ENCODE peak calls at places on chromosomes 3 and 15, in five cellular contexts. Z, K, F, L and R are unnamed samples.

GRCh38 chr3:171851685-171852084 is 8.5 kb downstream of the TMEM212 start:
- DNase-seq in Z (no peak), K (no peak), F (no peak), L (no peak), R (no peak)

GRCh38 chr3:63964287-63965073 is 52.3 kb upstream of the SCAANT1 start:
- DNase-seq in Z (no peak), K (peak), F (no peak), L (no peak), R (no peak)

GRCh38 chr3:43892535-43892934 is 201.8 kb downstream of the ABHD5 start:
- DNase-seq in Z (no peak), K (no peak), F (no peak), L (peak), R (no peak)

GRCh38 chr3:194072691-194073279 is 63.2 kb upstream of the HES1 start:
- DNase-seq in Z (no peak), K (no peak), F (no peak), L (no peak), R (no peak)

GRCh38 chr3:143978263-143978631 is 6.6 kb downstream of the DIPK2A start:
- DNase-seq in Z (no peak), K (no peak), F (no peak), L (no peak), R (no peak)

GRCh38 chr15:76514292-76514691 is 177.7 kb downstream of the ISL2 start:
- DNase-seq in Z (no peak), K (no peak), F (no peak), L (no peak), R (no peak)

GRCh38 chr3:111047812-111048435 is 23.7 kb upstream of the NECTIN3 start:
- DNase-seq in Z (no peak), K (no peak), F (no peak), L (no peak), R (no peak)

GRCh38 chr3:157531301-157531660 is 28.1 kb upstream of the VEPH1 start:
- DNase-seq in Z (no peak), K (no peak), F (no peak), L (no peak), R (no peak)

GRCh38 chr3:123258811-123259420 is 57.2 kb downstream of the SEC22A start:
- DNase-seq in Z (no peak), K (no peak), F (no peak), L (peak), R (peak)

GRCh38 chr15:73988075-73988969 is 3.8 kb downstream of the STOML1 start:
- DNase-seq in Z (no peak), K (no peak), F (no peak), L (no peak), R (no peak)

GRCh38 chr3:16069149-16069922 is 105.1 kb upstream of the GALNT15 start:
- DNase-seq in Z (no peak), K (peak), F (no peak), L (no peak), R (peak)

GRCh38 chr3:71069797-71070196 is 513.7 kb downstream of the FOXP1 start:
- DNase-seq in Z (peak), K (peak), F (no peak), L (peak), R (peak)

GRCh38 chr3:41327718-41328117 is 128.4 kb downstream of the CTNNB1 start:
- DNase-seq in Z (no peak), K (no peak), F (no peak), L (no peak), R (peak)

GRCh38 chr3:44893097-44893496 is 18.7 kb downstream of the TGM4 start:
- DNase-seq in Z (no peak), K (no peak), F (no peak), L (no peak), R (peak)

GRCh38 chr15:87736401-87736800 is 520.1 kb downstream of the NTRK3 start:
- DNase-seq in Z (no peak), K (no peak), F (no peak), L (no peak), R (no peak)

GRCh38 chr3:109952924-109953323 is 615.6 kb upstream of the DPPA4 start:
- DNase-seq in Z (no peak), K (no peak), F (no peak), L (no peak), R (no peak)

GRCh38 chr15:64305261-64305660 is 50.7 kb downstream of the CSNK1G1 start:
- DNase-seq in Z (no peak), K (no peak), F (no peak), L (no peak), R (no peak)

GRCh38 chr3:126033765-126034164 is 50.2 kb downstream of the SLC41A3 start:
- DNase-seq in Z (no peak), K (no peak), F (no peak), L (no peak), R (no peak)

GRCh38 chr3:158330820-158331219 is 220.9 kb downstream of the RSRC1 start:
- DNase-seq in Z (no peak), K (peak), F (no peak), L (no peak), R (no peak)

GRCh38 chr15:48177383-48177874 is 666 bp downstream of the MYEF2 start:
- DNase-seq in Z (no peak), K (peak), F (no peak), L (peak), R (peak)

GRCh38 chr3:129123314-129124060 is 1.9 kb upstream of the RAB43 start:
- DNase-seq in Z (no peak), K (no peak), F (no peak), L (peak), R (no peak)

GRCh38 chr3:183653209-183654064 is 18.0 kb downstream of the KLHL24 start:
- DNase-seq in Z (no peak), K (peak), F (no peak), L (peak), R (no peak)

GRCh38 chr15:90471769-90472168 is 58.0 kb upstream of the CRTC3 start:
- DNase-seq in Z (no peak), K (no peak), F (no peak), L (no peak), R (no peak)

GRCh38 chr3:10703875-10704274 is 112.2 kb upstream of the SLC6A11 start:
- DNase-seq in Z (peak), K (peak), F (no peak), L (peak), R (no peak)

GRCh38 chr3:42025388-42026138 is 63.7 kb upstream of the ULK4 start:
- DNase-seq in Z (peak), K (peak), F (peak), L (peak), R (peak)

GRCh38 chr3:43953375-43953774 is 262.6 kb downstream of the ABHD5 start:
- DNase-seq in Z (no peak), K (no peak), F (no peak), L (no peak), R (no peak)

GRCh38 chr15:69462493-69463181 is 10.0 kb downstream of the RPLP1 start:
- DNase-seq in Z (peak), K (peak), F (peak), L (peak), R (peak)

GRCh38 chr3:42347928-42348327 is 62.5 kb downstream of the LYZL4 start:
- DNase-seq in Z (no peak), K (no peak), F (no peak), L (no peak), R (no peak)

GRCh38 chr15:45611305-45611704 is 23.5 kb upstream of the SQOR start:
- DNase-seq in Z (no peak), K (no peak), F (no peak), L (peak), R (peak)

GRCh38 chr3:147906275-147906674 is 497.1 kb downstream of the ZIC1 start:
- DNase-seq in Z (no peak), K (no peak), F (no peak), L (no peak), R (no peak)

GRCh38 chr3:103904991-103905390 is 1461.7 kb upstream of the ALCAM start:
- DNase-seq in Z (no peak), K (no peak), F (no peak), L (no peak), R (no peak)

GRCh38 chr3:144470646-144471045 is 499.0 kb downstream of the DIPK2A start:
- DNase-seq in Z (no peak), K (no peak), F (no peak), L (no peak), R (no peak)

GRCh38 chr15:101723161-101723873 is 956 bp downstream of the TARS3 start:
- DNase-seq in Z (no peak), K (no peak), F (no peak), L (peak), R (peak)

GRCh38 chr3:164174049-164174448 is 904.2 kb downstream of the SI start:
- DNase-seq in Z (no peak), K (no peak), F (no peak), L (no peak), R (no peak)

GRCh38 chr15:99104788-99105515 is at the start of gene SYNM:
- DNase-seq in Z (peak), K (peak), F (peak), L (peak), R (peak)

GRCh38 chr3:36911990-36912804 is 32.7 kb downstream of the TRANK1 start:
- DNase-seq in Z (no peak), K (no peak), F (no peak), L (peak), R (peak)

GRCh38 chr3:94401466-94401865 is 338.6 kb downstream of the NSUN3 start:
- DNase-seq in Z (no peak), K (no peak), F (no peak), L (no peak), R (no peak)

DNA sequence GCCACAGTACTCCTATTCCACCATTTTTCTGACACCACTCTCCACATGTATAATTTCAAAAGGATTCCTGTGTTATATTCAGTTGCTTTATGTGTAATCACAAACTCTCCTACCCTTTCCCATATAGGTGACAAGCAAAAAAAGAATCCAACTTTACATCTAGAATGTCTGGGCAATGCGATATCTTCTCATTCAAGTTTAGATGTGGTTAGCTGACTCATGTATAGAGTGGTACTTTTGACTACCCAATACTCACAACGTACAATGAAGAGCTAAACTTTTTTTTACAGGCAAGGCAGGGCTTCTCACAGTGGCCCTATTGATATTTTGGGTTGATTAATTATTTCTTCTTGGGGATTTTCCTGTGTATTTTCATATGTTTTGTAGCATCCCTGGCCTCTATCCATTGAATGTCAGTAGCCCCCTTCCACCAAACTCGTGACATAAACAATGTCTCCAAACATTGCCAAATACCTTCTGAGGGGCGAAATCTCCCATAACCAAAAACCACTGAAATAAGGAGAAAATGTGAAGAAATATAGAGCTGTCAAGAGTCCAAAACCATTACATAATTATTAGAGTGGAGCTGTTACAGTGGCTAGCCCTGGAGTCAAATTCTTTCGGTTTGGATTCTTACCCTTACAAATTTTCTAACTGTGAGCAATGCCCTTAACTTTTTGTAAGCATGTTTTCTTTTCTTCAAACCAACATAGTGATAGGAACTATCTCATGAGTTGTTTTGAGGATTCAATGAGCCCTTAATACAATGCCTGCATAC is 342.6 kb downstream of the NSUN3 start:
- DNase-seq in Z (no peak), K (peak), F (no peak), L (no peak), R (no peak)
- H3K27ac ChIP-seq in Z (no peak), K (no peak), F (no peak), L (no peak), R (no peak)

DNA sequence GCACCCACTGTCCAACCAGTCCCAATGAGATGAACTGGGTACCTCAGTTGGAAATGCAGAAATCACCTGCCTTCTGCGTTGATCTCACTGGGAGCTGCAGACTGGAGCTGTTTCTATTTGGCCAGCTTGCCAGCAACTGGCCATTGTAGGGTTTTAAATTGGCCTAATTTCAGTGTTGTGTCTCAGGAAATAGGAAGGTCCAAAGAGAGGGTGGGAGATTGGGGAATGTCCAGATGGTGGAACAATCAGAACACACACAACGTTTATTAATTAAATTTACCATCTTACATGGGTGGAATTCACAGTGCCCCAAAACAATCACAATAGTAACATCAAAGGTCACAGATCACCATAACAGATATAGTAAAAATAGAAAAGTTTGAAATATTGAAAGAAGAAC is 189.5 kb downstream of the ZNF385D start:
- DNase-seq in Z (no peak), K (no peak), F (no peak), L (no peak), R (no peak)
- H3K27ac ChIP-seq in Z (no peak), K (no peak), F (no peak), L (no peak), R (no peak)

DNA sequence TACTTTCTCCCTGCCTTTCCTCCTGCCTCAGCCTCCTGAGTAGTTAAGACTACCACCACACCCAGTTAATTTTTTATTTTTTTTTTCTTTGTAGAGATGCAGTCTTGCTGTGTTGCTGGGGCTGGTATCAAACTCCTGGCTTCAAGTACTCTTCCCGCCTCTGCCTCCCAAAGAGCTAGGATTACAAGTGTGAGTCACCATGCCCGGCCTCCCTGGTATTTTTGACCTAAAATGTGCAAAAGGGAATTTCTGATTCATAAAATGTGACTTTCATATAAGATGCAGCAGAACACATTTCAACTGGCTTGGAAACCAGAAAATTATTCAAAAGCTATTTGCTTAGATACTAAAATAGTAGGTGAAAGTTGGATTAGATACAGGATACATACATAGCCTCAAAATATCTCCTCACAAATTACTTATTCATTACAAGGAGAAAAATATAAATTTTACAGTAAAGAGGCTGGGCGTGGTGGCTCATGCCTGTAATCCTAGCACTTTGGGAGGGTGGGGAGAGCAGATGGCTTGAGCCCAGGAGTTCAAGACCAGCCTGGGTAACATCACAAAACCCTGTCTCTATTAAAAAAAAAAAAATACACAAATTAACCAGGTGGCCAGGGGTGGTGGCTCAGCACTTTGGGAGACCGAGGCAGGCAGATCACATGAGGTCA is 32.0 kb downstream of the MAP4 start:
- DNase-seq in Z (no peak), K (peak), F (no peak), L (no peak), R (peak)
- H3K27ac ChIP-seq in Z (no peak), K (no peak), F (no peak), L (no peak), R (peak)

GRCh38 chr15:66859688-66860253 is 157.7 kb downstream of the SMAD6 start:
- DNase-seq in Z (no peak), K (no peak), F (no peak), L (no peak), R (no peak)

GRCh38 chr15:66860844-66861243 is 158.8 kb downstream of the SMAD6 start:
- DNase-seq in Z (no peak), K (no peak), F (no peak), L (no peak), R (no peak)

GRCh38 chr15:66855039-66855438 is 153.0 kb downstream of the SMAD6 start:
- DNase-seq in Z (no peak), K (no peak), F (no peak), L (no peak), R (no peak)

GRCh38 chr15:66858423-66859207 is 156.6 kb downstream of the SMAD6 start:
- DNase-seq in Z (no peak), K (no peak), F (no peak), L (no peak), R (no peak)

GRCh38 chr15:66857694-66858093 is 155.7 kb downstream of the SMAD6 start:
- DNase-seq in Z (no peak), K (no peak), F (no peak), L (no peak), R (no peak)
- H3K27ac ChIP-seq in Z (no peak), K (no peak), F (no peak), L (no peak), R (no peak)

GRCh38 chr3:102514241-102514640 is 79.4 kb downstream of the ZPLD1 start:
- DNase-seq in Z (no peak), K (peak), F (no peak), L (no peak), R (no peak)

GRCh38 chr3:102510663-102511062 is 75.8 kb downstream of the ZPLD1 start:
- DNase-seq in Z (no peak), K (no peak), F (no peak), L (no peak), R (peak)

GRCh38 chr3:102511168-102511567 is 76.4 kb downstream of the ZPLD1 start:
- DNase-seq in Z (no peak), K (no peak), F (no peak), L (no peak), R (no peak)

GRCh38 chr3:102512734-102513518 is 78.1 kb downstream of the ZPLD1 start:
- DNase-seq in Z (no peak), K (no peak), F (no peak), L (no peak), R (peak)
- H3K27ac ChIP-seq in Z (no peak), K (no peak), F (no peak), L (no peak), R (no peak)

DNA sequence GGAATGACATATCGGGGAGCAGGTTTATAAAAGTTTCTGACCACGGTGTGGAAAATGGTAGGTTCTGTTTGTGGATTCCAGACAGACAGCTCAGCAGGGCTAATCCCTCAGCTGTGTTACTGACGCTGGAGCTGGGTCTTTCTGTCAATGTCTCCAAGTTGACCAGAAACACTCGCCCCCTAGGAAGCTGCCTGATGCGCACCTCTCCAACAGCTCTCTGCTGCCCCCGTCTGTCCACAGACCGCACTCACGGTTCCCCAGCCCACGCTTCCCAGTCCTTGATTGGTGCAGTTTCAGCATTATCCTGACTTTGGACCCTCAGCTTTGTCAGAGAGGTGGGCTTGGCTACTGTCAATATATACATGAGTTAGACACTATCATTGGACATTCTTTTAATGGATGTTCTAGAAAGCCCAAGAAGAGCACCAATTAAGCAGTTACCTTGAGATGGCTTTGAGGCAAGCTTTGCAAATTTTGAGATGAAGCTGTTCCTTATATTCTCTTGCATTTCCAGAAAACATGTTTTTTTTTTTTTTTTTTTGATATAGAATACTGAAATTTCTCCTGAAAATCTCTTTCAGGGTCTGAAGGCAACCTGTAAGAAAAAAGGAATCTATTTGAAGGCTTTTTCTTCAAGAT is 98.9 kb upstream of the TBC1D5 start:
- DNase-seq in Z (peak), K (peak), F (peak), L (peak), R (peak)
- H3K27ac ChIP-seq in Z (no peak), K (peak), F (no peak), L (no peak), R (no peak)

GRCh38 chr3:25940935-25941334 is 151.0 kb downstream of the OXSM start:
- DNase-seq in Z (no peak), K (no peak), F (no peak), L (no peak), R (no peak)

GRCh38 chr3:25944328-25944727 is 154.4 kb downstream of the OXSM start:
- DNase-seq in Z (no peak), K (no peak), F (no peak), L (no peak), R (no peak)

DNA sequence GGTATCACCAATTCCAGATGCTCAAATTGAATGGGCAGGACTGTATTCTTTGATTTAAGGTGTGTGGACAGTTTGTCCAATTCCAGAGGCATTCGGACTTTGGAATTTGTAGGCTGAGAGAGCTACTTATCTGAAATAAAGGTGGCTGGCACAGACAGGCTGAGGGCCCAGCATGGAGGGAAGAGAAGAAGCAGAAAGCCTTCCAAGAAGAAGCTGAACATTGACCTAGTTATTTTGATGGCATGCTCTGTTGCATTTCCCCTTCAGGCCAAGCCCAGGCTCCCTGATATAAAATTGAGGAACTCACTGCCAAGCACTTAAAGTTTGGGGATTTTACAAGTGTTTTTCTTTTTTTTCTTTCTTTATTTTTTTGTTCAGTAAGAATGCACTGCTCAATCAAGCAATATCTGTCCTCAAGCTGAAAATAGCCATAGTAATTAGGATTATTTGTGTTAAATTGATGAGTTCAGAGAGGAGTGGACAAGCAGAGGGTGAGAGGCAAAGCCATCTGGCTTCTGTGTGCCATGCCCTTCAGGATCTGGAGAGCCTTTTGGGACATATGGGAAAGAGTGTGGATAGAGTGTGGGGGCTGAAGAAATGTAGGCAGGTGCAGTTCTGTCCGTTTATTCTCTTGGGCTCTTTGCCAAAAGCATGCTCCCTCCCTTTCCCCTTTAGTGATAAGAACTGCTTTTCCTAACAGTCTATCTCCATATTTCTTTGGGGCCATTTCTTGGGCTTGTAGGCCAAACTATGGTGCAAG is 148.9 kb downstream of the OXSM start:
- DNase-seq in Z (no peak), K (no peak), F (no peak), L (no peak), R (no peak)
- H3K27ac ChIP-seq in Z (no peak), K (no peak), F (no peak), L (no peak), R (no peak)